ENCODE peak calls at places on chromosomes 16 and 17, in ten cellular contexts. S, H, W, F, U, Y, D, O, B and X are unnamed samples.

GRCh38 chr17:32152130-32152529 is 9.8 kb downstream of the RHOT1 start:
- DNase-seq in U (no peak), D (no peak), W (no peak), H (peak; percentile 48), O (no peak), Y (no peak), S (no peak), F (no peak), B (peak; percentile 58), X (no peak)

GRCh38 chr17:19979917-19980770 is 2.5 kb upstream of the AKAP10 start:
- DNase-seq in W (peak; percentile 64), D (no peak), Y (no peak), S (peak; percentile 86), U (peak; percentile 43), F (no peak), O (no peak), B (no peak), H (peak; percentile 56), X (peak; percentile 72)

GRCh38 chr17:52710363-52710901 is 551.9 kb upstream of the CA10 start:
- DNase-seq in S (no peak), B (no peak), F (no peak), Y (no peak), D (no peak), H (no peak), W (no peak), O (no peak), U (no peak), X (no peak)

GRCh38 chr16:56451753-56452689 is 667 bp downstream of the OGFOD1 start:
- DNase-seq in Y (peak; percentile 41), W (peak; percentile 29), B (no peak), U (peak; percentile 32), O (peak; percentile 82), D (peak; percentile 2), F (no peak), H (peak; percentile 51), S (no peak), X (peak; percentile 85)

GRCh38 chr16:86635181-86635580 is 56.8 kb downstream of the FOXL1 start:
- DNase-seq in S (no peak), O (peak; percentile 81), Y (no peak), W (peak; percentile 38), B (no peak), F (no peak), D (no peak), H (peak; percentile 52), U (peak; percentile 74), X (peak; percentile 66)

GRCh38 chr17:41690497-41690896 is 1.8 kb downstream of the EIF1 start:
- DNase-seq in H (no peak), Y (no peak), D (no peak), F (no peak), W (no peak), B (no peak), S (no peak), U (no peak), O (no peak), X (no peak)

GRCh38 chr16:85086347-85087291 is 25.7 kb downstream of the CIBAR2 start:
- DNase-seq in W (peak; percentile 80), U (peak; percentile 65), B (peak; percentile 84), O (peak; percentile 74), H (peak; percentile 85), S (peak; percentile 89), D (peak; percentile 54), Y (peak; percentile 62), F (peak; percentile 75), X (no peak)

GRCh38 chr17:38777641-38778250 is 21.6 kb downstream of the PIP4K2B start:
- DNase-seq in U (no peak), O (peak; percentile 70), H (no peak), Y (no peak), D (no peak), F (no peak), W (no peak), S (no peak), B (no peak), X (no peak)

DNA sequence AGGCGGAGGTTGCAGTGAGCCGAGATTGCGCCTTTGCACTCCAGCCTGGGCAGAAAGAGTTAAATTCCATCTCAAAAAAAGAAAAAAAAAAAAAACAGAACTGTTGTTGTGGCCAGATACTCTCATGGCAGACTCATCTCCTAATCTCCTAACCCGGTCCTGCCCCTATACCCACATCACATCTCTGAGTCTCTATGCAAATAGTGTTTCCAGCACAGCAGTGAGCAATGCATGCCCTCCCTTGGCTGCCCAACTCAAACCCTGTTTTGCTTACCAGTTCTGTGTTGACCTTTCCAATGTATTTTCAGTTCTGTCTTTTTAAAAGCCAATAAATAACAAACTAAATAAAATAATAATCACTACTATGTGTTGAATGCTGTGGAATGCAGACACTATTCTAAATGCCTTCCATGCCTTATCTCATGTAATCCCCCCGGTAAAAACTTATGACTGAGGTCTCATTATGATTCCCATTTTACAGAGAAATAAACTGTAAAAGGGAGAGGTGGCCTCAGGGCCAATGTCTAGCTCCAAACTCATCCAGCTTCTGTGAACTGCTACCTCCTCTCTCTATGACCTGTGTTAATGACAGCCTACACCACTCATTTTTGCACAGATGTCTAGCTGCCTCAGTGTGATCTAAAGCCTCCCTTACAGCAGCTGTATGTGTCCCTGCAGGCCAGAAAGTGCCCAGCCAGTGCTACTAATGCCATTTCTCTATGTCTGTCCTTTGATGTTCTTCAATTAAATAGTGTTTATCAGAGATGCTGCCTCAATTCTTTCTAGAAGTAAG is 289.8 kb downstream of the HS3ST3B1 start:
- DNase-seq in S (no peak), W (no peak), O (no peak), B (no peak), Y (no peak), H (no peak), U (no peak), D (no peak), F (no peak), X (no peak)
- H3K4me1 ChIP-seq in S (no peaks in the 10 kb centered on the region), W (no peaks in the 10 kb centered on the region), O (no peaks in the 10 kb centered on the region), B (no peaks in the 10 kb centered on the region), Y (peaks cover 13% of the 10 kb centered on the region), H (no peaks in the 10 kb centered on the region), U (no peaks in the 10 kb centered on the region), D (no peaks in the 10 kb centered on the region), F (no peaks in the 10 kb centered on the region), X (no peaks in the 10 kb centered on the region)

DNA sequence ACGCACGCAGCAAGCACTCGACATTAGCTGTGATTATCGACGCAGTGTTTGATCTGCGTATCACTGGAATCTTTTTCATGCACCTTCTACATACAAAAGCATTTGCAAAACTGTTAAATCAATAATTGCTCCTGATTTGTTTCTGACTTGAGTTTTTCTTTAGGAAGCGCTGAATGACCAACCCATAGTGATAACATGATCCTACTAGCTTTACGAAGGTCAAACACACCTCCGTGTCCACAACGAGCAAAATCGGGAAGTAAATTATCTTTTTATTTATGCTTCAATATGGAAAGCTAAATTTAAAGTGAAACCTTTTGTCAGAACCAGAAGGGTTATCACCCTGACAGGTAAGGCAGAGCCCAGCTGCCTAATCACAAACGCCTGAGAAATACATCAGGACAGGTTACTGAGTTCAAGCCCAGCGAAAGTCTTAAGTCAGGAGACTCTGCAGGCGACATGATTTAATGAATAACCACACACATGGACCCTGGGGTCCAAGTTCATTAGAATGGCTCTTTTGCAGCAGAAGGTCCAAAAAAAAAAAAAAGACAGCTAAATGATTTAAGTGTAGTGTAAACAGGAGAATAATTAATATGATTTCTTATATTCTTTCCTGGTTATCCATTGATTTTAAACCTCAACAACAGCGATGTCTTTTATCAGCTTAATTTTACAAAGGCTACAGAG is 104.2 kb downstream of the ADCY9 start:
- DNase-seq in W (no peak), Y (no peak), S (no peak), U (no peak), O (no peak), F (no peak), D (no peak), H (no peak), B (no peak), X (no peak)
- H3K4me1 ChIP-seq in W (no peaks in the 10 kb centered on the region), Y (no peaks in the 10 kb centered on the region), S (peaks cover 6% of the 10 kb centered on the region), U (no peaks in the 10 kb centered on the region), O (peaks cover 8% of the 10 kb centered on the region), F (no peaks in the 10 kb centered on the region), D (peaks cover 18% of the 10 kb centered on the region), H (peaks cover 5% of the 10 kb centered on the region), B (no peaks in the 10 kb centered on the region), X (peaks cover 1% of the 10 kb centered on the region)

DNA sequence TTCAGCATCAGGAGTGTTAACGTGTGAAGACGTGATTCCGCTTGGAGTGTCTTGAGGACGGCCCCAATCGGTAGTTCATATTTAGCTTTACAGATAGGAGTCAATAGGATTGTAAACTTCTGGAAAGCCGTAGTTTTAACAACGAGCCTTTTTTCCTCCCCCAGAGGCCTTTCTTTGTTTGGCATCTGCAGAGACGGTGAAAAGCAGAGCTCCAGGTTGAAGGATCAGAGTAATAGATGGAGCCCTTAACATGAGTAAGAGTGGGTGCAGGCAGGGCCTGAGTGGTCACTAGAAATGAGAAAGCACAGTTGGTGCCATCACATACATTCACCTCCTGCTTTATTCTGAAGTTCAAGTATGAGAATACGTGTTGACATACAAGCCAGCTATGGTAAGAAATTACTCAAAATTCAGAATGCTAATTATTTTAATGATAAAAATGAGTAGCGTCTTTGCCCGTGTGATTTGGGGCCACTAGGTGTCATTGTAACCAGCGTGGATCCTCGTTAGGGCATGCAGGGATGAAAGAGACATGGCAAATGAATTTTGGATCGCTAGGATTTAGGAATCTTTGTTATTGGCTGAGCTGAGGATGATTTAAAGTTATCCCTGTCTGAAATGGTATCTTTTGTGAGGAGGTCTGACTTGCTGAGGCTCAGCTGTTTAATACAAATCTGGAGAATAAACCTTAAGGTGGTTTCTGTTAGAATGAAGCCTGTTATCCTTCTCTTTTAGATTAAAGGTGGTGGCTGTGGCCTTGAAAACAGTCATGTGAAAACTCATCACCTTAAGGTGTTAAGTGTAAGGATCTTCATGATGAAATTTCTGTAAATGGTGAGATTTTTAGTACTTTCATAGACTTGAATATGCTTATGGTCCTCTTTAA is 18.6 kb downstream of the PRCD start:
- DNase-seq in O (peak; percentile 63), Y (no peak), F (no peak), W (no peak), U (peak; percentile 42), B (no peak), D (no peak), S (no peak), H (no peak), X (no peak)
- H3K4me1 ChIP-seq in O (peaks cover 45% of the 10 kb centered on the region), Y (peaks cover 58% of the 10 kb centered on the region), F (peaks cover 13% of the 10 kb centered on the region), W (peaks cover 2% of the 10 kb centered on the region), U (peaks cover 5% of the 10 kb centered on the region), B (peaks cover 10% of the 10 kb centered on the region), D (peaks cover 41% of the 10 kb centered on the region), S (peaks cover 68% of the 10 kb centered on the region), H (peaks cover 56% of the 10 kb centered on the region), X (no peaks in the 10 kb centered on the region)

GRCh38 chr17:17693955-17694228 is 12.6 kb downstream of the RAI1 start:
- DNase-seq in H (no peak), W (no peak), D (no peak), U (no peak), B (no peak), O (no peak), S (no peak), Y (no peak), F (no peak), X (no peak)
- H3K4me1 ChIP-seq in H (peaks cover 73% of the 10 kb centered on the region), W (peaks cover 43% of the 10 kb centered on the region), D (peaks cover 96% of the 10 kb centered on the region), U (peaks cover 25% of the 10 kb centered on the region), B (peaks cover 12% of the 10 kb centered on the region), O (peaks cover 28% of the 10 kb centered on the region), S (peaks cover 95% of the 10 kb centered on the region), Y (peaks cover 82% of the 10 kb centered on the region), F (peaks cover 10% of the 10 kb centered on the region), X (no peaks in the 10 kb centered on the region)